ENCODE peak calls at places on chromosome 21, in ten cellular contexts. One of them, this sample, is unnamed.

GRCh38 chr21:16418211-16418610 is 688.4 kb downstream of the USP25 start:
- DNase-seq in esophagus squamous epithelium: no peak
- DNase-seq in BE2C: no peak
- DNase-seq in BJ: no peak
- DNase-seq in coronary artery: no peak
- DNase-seq in A549: no peak
- DNase-seq in IMR-90: no peak
- DNase-seq in AG04449: no peak
- DNase-seq in OCI-LY7: no peak
- DNase-seq in suprapubic skin: no peak
- DNase-seq in this sample: no peak

GRCh38 chr21:36917487-36918158 is 48.8 kb downstream of the HLCS start:
- DNase-seq in esophagus squamous epithelium: no peak
- DNase-seq in BE2C: no peak
- DNase-seq in BJ: no peak
- DNase-seq in coronary artery: no peak
- DNase-seq in A549: peak
- DNase-seq in IMR-90: peak
- DNase-seq in AG04449: no peak
- DNase-seq in OCI-LY7: no peak
- DNase-seq in suprapubic skin: no peak
- DNase-seq in this sample: no peak

GRCh38 chr21:41361786-41362604 is at the start of gene MX2:
- DNase-seq in esophagus squamous epithelium: peak
- DNase-seq in BE2C: no peak
- DNase-seq in BJ: peak
- DNase-seq in coronary artery: peak
- DNase-seq in A549: no peak
- DNase-seq in IMR-90: peak
- DNase-seq in AG04449: peak
- DNase-seq in OCI-LY7: peak
- DNase-seq in suprapubic skin: peak
- DNase-seq in this sample: peak

GRCh38 chr21:21045538-21045937 is 47.3 kb downstream of the NCAM2 start:
- DNase-seq in esophagus squamous epithelium: no peak
- DNase-seq in BE2C: no peak
- DNase-seq in BJ: no peak
- DNase-seq in coronary artery: no peak
- DNase-seq in A549: no peak
- DNase-seq in IMR-90: peak
- DNase-seq in AG04449: no peak
- DNase-seq in OCI-LY7: no peak
- DNase-seq in suprapubic skin: no peak
- DNase-seq in this sample: no peak

GRCh38 chr21:41636636-41637625 is 129.0 kb upstream of the TMPRSS2 start:
- DNase-seq in esophagus squamous epithelium: no peak
- DNase-seq in BE2C: no peak
- DNase-seq in BJ: no peak
- DNase-seq in coronary artery: no peak
- DNase-seq in A549: no peak
- DNase-seq in IMR-90: no peak
- DNase-seq in AG04449: no peak
- DNase-seq in OCI-LY7: no peak
- DNase-seq in suprapubic skin: no peak
- DNase-seq in this sample: no peak

GRCh38 chr21:37877888-37878684 is 38.2 kb downstream of the KCNJ6 start:
- DNase-seq in esophagus squamous epithelium: no peak
- DNase-seq in BE2C: no peak
- DNase-seq in BJ: no peak
- DNase-seq in coronary artery: no peak
- DNase-seq in A549: no peak
- DNase-seq in IMR-90: no peak
- DNase-seq in AG04449: no peak
- DNase-seq in OCI-LY7: no peak
- DNase-seq in suprapubic skin: no peak
- DNase-seq in this sample: no peak

GRCh38 chr21:29555601-29556000 is 256.9 kb downstream of the BACH1 start:
- DNase-seq in esophagus squamous epithelium: no peak
- DNase-seq in BE2C: no peak
- DNase-seq in BJ: no peak
- DNase-seq in coronary artery: no peak
- DNase-seq in A549: no peak
- DNase-seq in IMR-90: no peak
- DNase-seq in AG04449: no peak
- DNase-seq in OCI-LY7: no peak
- DNase-seq in suprapubic skin: no peak
- DNase-seq in this sample: no peak

GRCh38 chr21:37119421-37120218 is 46.6 kb downstream of the TTC3 start:
- DNase-seq in esophagus squamous epithelium: no peak
- DNase-seq in BE2C: no peak
- DNase-seq in BJ: no peak
- DNase-seq in coronary artery: no peak
- DNase-seq in A549: no peak
- DNase-seq in IMR-90: no peak
- DNase-seq in AG04449: no peak
- DNase-seq in OCI-LY7: no peak
- DNase-seq in suprapubic skin: no peak
- DNase-seq in this sample: no peak

GRCh38 chr21:36661511-36662309 is 37.2 kb upstream of the SIM2 start:
- DNase-seq in esophagus squamous epithelium: no peak
- DNase-seq in BE2C: peak
- DNase-seq in BJ: no peak
- DNase-seq in coronary artery: no peak
- DNase-seq in A549: peak
- DNase-seq in IMR-90: peak
- DNase-seq in AG04449: no peak
- DNase-seq in OCI-LY7: no peak
- DNase-seq in suprapubic skin: no peak
- DNase-seq in this sample: no peak

GRCh38 chr21:26920055-26920454 is 46.8 kb downstream of the ADAMTS5 start:
- DNase-seq in esophagus squamous epithelium: no peak
- DNase-seq in BE2C: no peak
- DNase-seq in BJ: no peak
- DNase-seq in coronary artery: no peak
- DNase-seq in A549: no peak
- DNase-seq in IMR-90: peak
- DNase-seq in AG04449: no peak
- DNase-seq in OCI-LY7: no peak
- DNase-seq in suprapubic skin: no peak
- DNase-seq in this sample: no peak

GRCh38 chr21:33441489-33442477 is 38.0 kb downstream of the TMEM50B start:
- DNase-seq in esophagus squamous epithelium: no peak
- DNase-seq in BE2C: peak
- DNase-seq in BJ: peak
- DNase-seq in coronary artery: peak
- DNase-seq in A549: peak
- DNase-seq in IMR-90: peak
- DNase-seq in AG04449: peak
- DNase-seq in OCI-LY7: peak
- DNase-seq in suprapubic skin: no peak
- DNase-seq in this sample: peak

GRCh38 chr21:26491663-26492062 is 81.4 kb downstream of the CYYR1 start:
- DNase-seq in esophagus squamous epithelium: no peak
- DNase-seq in BE2C: no peak
- DNase-seq in BJ: no peak
- DNase-seq in coronary artery: no peak
- DNase-seq in A549: no peak
- DNase-seq in IMR-90: no peak
- DNase-seq in AG04449: no peak
- DNase-seq in OCI-LY7: no peak
- DNase-seq in suprapubic skin: no peak
- DNase-seq in this sample: no peak

GRCh38 chr21:33063907-33064622 is 5.9 kb upstream of the OLIG1 start:
- DNase-seq in esophagus squamous epithelium: no peak
- DNase-seq in BE2C: no peak
- DNase-seq in BJ: no peak
- DNase-seq in coronary artery: no peak
- DNase-seq in A549: no peak
- DNase-seq in IMR-90: no peak
- DNase-seq in AG04449: no peak
- DNase-seq in OCI-LY7: no peak
- DNase-seq in suprapubic skin: no peak
- DNase-seq in this sample: no peak

GRCh38 chr21:19692231-19692630 is 1288.6 kb upstream of the TMPRSS15 start:
- DNase-seq in esophagus squamous epithelium: no peak
- DNase-seq in BE2C: no peak
- DNase-seq in BJ: no peak
- DNase-seq in coronary artery: no peak
- DNase-seq in A549: no peak
- DNase-seq in IMR-90: no peak
- DNase-seq in AG04449: no peak
- DNase-seq in OCI-LY7: no peak
- DNase-seq in suprapubic skin: no peak
- DNase-seq in this sample: no peak

GRCh38 chr21:18285379-18285778 is 40.7 kb downstream of the CHODL start:
- DNase-seq in esophagus squamous epithelium: no peak
- DNase-seq in BE2C: no peak
- DNase-seq in BJ: no peak
- DNase-seq in coronary artery: no peak
- DNase-seq in A549: no peak
- DNase-seq in IMR-90: no peak
- DNase-seq in AG04449: no peak
- DNase-seq in OCI-LY7: no peak
- DNase-seq in suprapubic skin: no peak
- DNase-seq in this sample: no peak

GRCh38 chr21:41227357-41228005 is 59.5 kb downstream of the BACE2 start:
- DNase-seq in esophagus squamous epithelium: no peak
- DNase-seq in BE2C: no peak
- DNase-seq in BJ: no peak
- DNase-seq in coronary artery: no peak
- DNase-seq in A549: no peak
- DNase-seq in IMR-90: no peak
- DNase-seq in AG04449: no peak
- DNase-seq in OCI-LY7: no peak
- DNase-seq in suprapubic skin: no peak
- DNase-seq in this sample: no peak

GRCh38 chr21:16243396-16243795 is 513.6 kb downstream of the USP25 start:
- DNase-seq in esophagus squamous epithelium: no peak
- DNase-seq in BE2C: no peak
- DNase-seq in BJ: no peak
- DNase-seq in coronary artery: no peak
- DNase-seq in A549: no peak
- DNase-seq in IMR-90: no peak
- DNase-seq in AG04449: no peak
- DNase-seq in OCI-LY7: no peak
- DNase-seq in suprapubic skin: no peak
- DNase-seq in this sample: no peak

GRCh38 chr21:33866851-33867250 is 48.8 kb downstream of the ATP5PO start:
- DNase-seq in esophagus squamous epithelium: no peak
- DNase-seq in BE2C: no peak
- DNase-seq in BJ: no peak
- DNase-seq in coronary artery: no peak
- DNase-seq in A549: no peak
- DNase-seq in IMR-90: peak
- DNase-seq in AG04449: no peak
- DNase-seq in OCI-LY7: no peak
- DNase-seq in suprapubic skin: no peak
- DNase-seq in this sample: no peak

GRCh38 chr21:45150630-45151265 is 76.4 kb downstream of the ADARB1 start:
- DNase-seq in esophagus squamous epithelium: no peak
- DNase-seq in BE2C: no peak
- DNase-seq in BJ: no peak
- DNase-seq in coronary artery: peak
- DNase-seq in A549: no peak
- DNase-seq in IMR-90: no peak
- DNase-seq in AG04449: no peak
- DNase-seq in OCI-LY7: no peak
- DNase-seq in suprapubic skin: no peak
- DNase-seq in this sample: no peak
- H3K4me3 ChIP-seq in esophagus squamous epithelium: no peak
- H3K4me3 ChIP-seq in BE2C: no peak
- H3K4me3 ChIP-seq in BJ: no peak
- H3K4me3 ChIP-seq in coronary artery: no peak
- H3K4me3 ChIP-seq in A549: no peak
- H3K4me3 ChIP-seq in IMR-90: no peak
- H3K4me3 ChIP-seq in AG04449: no peak
- H3K4me3 ChIP-seq in OCI-LY7: no peak
- H3K4me3 ChIP-seq in suprapubic skin: no peak
- H3K4me3 ChIP-seq in this sample: no peak

GRCh38 chr21:45141507-45141906 is 67.1 kb downstream of the ADARB1 start:
- DNase-seq in esophagus squamous epithelium: no peak
- DNase-seq in BE2C: no peak
- DNase-seq in BJ: no peak
- DNase-seq in coronary artery: peak
- DNase-seq in A549: no peak
- DNase-seq in IMR-90: no peak
- DNase-seq in AG04449: no peak
- DNase-seq in OCI-LY7: no peak
- DNase-seq in suprapubic skin: no peak
- DNase-seq in this sample: no peak
- TF ChIP-seq CTCF in esophagus squamous epithelium: no peak
- TF ChIP-seq CTCF in BE2C: no peak
- TF ChIP-seq CTCF in BJ: no peak
- TF ChIP-seq CTCF in coronary artery: no peak
- TF ChIP-seq CTCF in A549: no peak
- TF ChIP-seq CTCF in IMR-90: no peak
- TF ChIP-seq CTCF in AG04449: no peak
- TF ChIP-seq CTCF in OCI-LY7: no peak
- TF ChIP-seq CTCF in suprapubic skin: no peak
- TF ChIP-seq CTCF in this sample: no peak

DNA sequence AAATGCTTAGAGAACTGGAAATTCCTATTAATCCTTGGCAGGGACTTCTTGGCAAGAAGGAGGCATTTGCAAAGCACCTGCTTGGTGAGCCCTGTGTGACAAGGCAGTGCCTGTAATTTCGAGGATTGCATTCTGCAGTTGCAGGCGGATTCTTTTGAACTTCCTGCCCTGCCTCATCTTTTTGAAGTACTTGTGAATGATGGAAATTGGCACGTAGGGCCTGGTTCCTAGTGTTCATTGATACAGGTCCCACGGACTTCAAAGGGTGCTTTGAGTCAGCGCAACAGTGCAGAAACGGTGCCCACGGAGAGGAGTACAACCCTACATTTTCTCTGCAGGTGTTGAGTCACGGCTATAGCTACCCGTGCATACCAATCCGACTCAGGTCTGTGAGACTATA is 6.4 kb downstream of the HUNK start:
- DNase-seq in esophagus squamous epithelium: no peak
- DNase-seq in BE2C: no peak
- DNase-seq in BJ: no peak
- DNase-seq in coronary artery: no peak
- DNase-seq in A549: no peak
- DNase-seq in IMR-90: no peak
- DNase-seq in AG04449: no peak
- DNase-seq in OCI-LY7: no peak
- DNase-seq in suprapubic skin: no peak
- DNase-seq in this sample: no peak
- H3K4me3 ChIP-seq in esophagus squamous epithelium: no peak
- H3K4me3 ChIP-seq in BE2C: no peak
- H3K4me3 ChIP-seq in BJ: no peak
- H3K4me3 ChIP-seq in coronary artery: no peak
- H3K4me3 ChIP-seq in A549: no peak
- H3K4me3 ChIP-seq in IMR-90: no peak
- H3K4me3 ChIP-seq in AG04449: no peak
- H3K4me3 ChIP-seq in OCI-LY7: no peak
- H3K4me3 ChIP-seq in suprapubic skin: no peak
- H3K4me3 ChIP-seq in this sample: no peak

DNA sequence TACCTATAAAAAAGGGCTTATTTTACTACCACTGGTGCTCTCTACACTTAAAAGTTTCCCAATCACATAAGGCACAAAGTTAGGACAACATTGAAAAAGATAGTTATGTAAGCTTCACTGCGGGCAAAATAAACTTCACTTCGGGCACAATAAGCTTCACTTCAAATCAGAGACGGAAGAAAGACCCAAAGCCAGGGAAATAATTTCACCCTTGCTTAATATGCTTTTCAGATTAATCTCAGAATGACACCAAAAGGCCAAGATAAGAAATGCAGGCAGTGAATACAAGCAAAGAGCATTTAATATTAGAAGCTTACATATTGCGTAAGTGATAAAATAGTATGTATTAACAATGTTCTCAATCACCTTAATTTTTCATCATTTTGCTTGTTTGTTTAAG is 444.2 kb downstream of the SETD4 start:
- DNase-seq in esophagus squamous epithelium: no peak
- DNase-seq in BE2C: no peak
- DNase-seq in BJ: peak
- DNase-seq in coronary artery: no peak
- DNase-seq in A549: peak
- DNase-seq in IMR-90: peak
- DNase-seq in AG04449: peak
- DNase-seq in OCI-LY7: peak
- DNase-seq in suprapubic skin: no peak
- DNase-seq in this sample: peak
- TF ChIP-seq CTCF in esophagus squamous epithelium: peak
- TF ChIP-seq CTCF in BE2C: no peak
- TF ChIP-seq CTCF in BJ: peak
- TF ChIP-seq CTCF in coronary artery: no peak
- TF ChIP-seq CTCF in A549: peak
- TF ChIP-seq CTCF in IMR-90: peak
- TF ChIP-seq CTCF in AG04449: peak
- TF ChIP-seq CTCF in OCI-LY7: peak
- TF ChIP-seq CTCF in suprapubic skin: no peak
- TF ChIP-seq CTCF in this sample: peak